ENCODE peak calls at places on chromosomes 12 and 14, in ten cellular contexts. J is NCI-H1092; K is effector CD4-positive, alpha-beta T cell; H is CD8-positive, alpha-beta memory T cell; U is midbrain; X is EL; I is stimulated activated CD8-positive, alpha-beta memory T cell treated with anti-CD3 and anti-CD28 coated beads, Interleukin-7, amount 100 ng/mL, for 1 hour; Z is GM06990; A is activated B cell treated with CpG ODN at 0.5 μM for 24 hours; Y is OCI-M1. T is an unnamed sample.

GRCh38 chr12:126784328-126784921 is 1482.5 kb upstream of the TMEM132C start:
- DNase-seq in Z (no peak), J (peak), H (peak), X (peak), K (no peak), U (no peak), Y (peak), I (no peak), A (no peak), T (peak)

GRCh38 chr14:59272633-59273032 is 84.2 kb downstream of the DAAM1 start:
- DNase-seq in U (no peak), Y (no peak), J (no peak), Z (no peak), A (no peak), H (no peak), X (no peak), K (no peak), I (no peak), T (no peak)

GRCh38 chr14:100652739-100653138 is 65.5 kb upstream of the BEGAIN start:
- DNase-seq in K (no peak), U (no peak), I (no peak), X (no peak), H (no peak), A (no peak), J (no peak), Z (no peak), Y (no peak), T (no peak)

GRCh38 chr12:104462931-104463339 is 6.2 kb downstream of the CHST11 start:
- DNase-seq in J (no peak), I (no peak), K (peak), Z (peak), A (no peak), H (peak), U (no peak), Y (peak), X (no peak), T (peak)

GRCh38 chr12:120229583-120230325 is 28.8 kb upstream of the RPLP0 start:
- DNase-seq in U (no peak), A (no peak), H (no peak), J (no peak), X (peak), Y (no peak), I (no peak), K (no peak), Z (no peak), T (no peak)

GRCh38 chr12:185197-185955 is 28.6 kb downstream of the SLC6A12 start:
- DNase-seq in X (no peak), Z (no peak), J (no peak), U (no peak), Y (no peak), A (no peak), H (no peak), I (no peak), K (no peak), T (no peak)

GRCh38 chr14:77037886-77038511 is 9.5 kb upstream of the IRF2BPL start:
- DNase-seq in X (peak), I (peak), Z (no peak), A (no peak), K (peak), J (no peak), H (no peak), U (no peak), Y (no peak), T (no peak)

GRCh38 chr12:132422057-132423043 is 67.6 kb upstream of the FBRSL1 start:
- DNase-seq in I (no peak), H (no peak), J (no peak), X (no peak), U (no peak), Z (no peak), A (no peak), K (no peak), Y (peak), T (no peak)

GRCh38 chr14:69314327-69314726 is 54.4 kb downstream of the GALNT16 start:
- DNase-seq in A (no peak), K (no peak), U (no peak), X (no peak), Z (no peak), J (no peak), I (no peak), H (no peak), Y (no peak), T (no peak)

GRCh38 chr12:123106640-123107359 is 44.1 kb downstream of the PITPNM2 start:
- DNase-seq in Z (peak), H (peak), A (peak), U (no peak), X (no peak), Y (peak), I (no peak), K (peak), J (no peak), T (peak)

GRCh38 chr12:6053541-6053940 is 70.9 kb downstream of the VWF start:
- DNase-seq in J (no peak), H (no peak), X (peak), K (no peak), Z (no peak), A (no peak), I (no peak), U (no peak), Y (no peak), T (no peak)

GRCh38 chr12:8890313-8891084 is 23.8 kb upstream of the PHC1 start:
- DNase-seq in Z (no peak), Y (peak), I (peak), H (peak), X (peak), K (peak), A (no peak), U (peak), J (peak), T (peak)

GRCh38 chr14:96136361-96136760 is 68.3 kb upstream of the BDKRB2 start:
- DNase-seq in Z (no peak), K (no peak), J (no peak), Y (no peak), U (no peak), X (peak), H (no peak), A (no peak), I (no peak), T (no peak)

GRCh38 chr14:64772394-64772950 is 68.2 kb downstream of the PLEKHG3 start:
- DNase-seq in Z (no peak), H (no peak), J (no peak), I (no peak), K (no peak), Y (no peak), A (no peak), X (no peak), U (no peak), T (no peak)

GRCh38 chr14:103279129-103280025 is 54.7 kb upstream of the EIF5 start:
- DNase-seq in X (no peak), Z (no peak), J (no peak), H (no peak), A (no peak), Y (no peak), I (no peak), U (no peak), K (no peak), T (no peak)

GRCh38 chr14:59964251-59965007 is 44.5 kb downstream of the LRRC9 start:
- DNase-seq in K (no peak), X (peak), H (no peak), A (no peak), J (no peak), I (no peak), U (no peak), Z (no peak), Y (no peak), T (no peak)

GRCh38 chr12:108226866-108227265 is 97.8 kb downstream of the WSCD2 start:
- DNase-seq in U (no peak), A (no peak), J (no peak), X (no peak), Z (no peak), Y (no peak), I (no peak), K (no peak), H (no peak), T (no peak)

GRCh38 chr12:56721721-56722120 is 3.4 kb downstream of the NACA start:
- DNase-seq in J (no peak), K (no peak), U (peak), X (no peak), Z (no peak), I (no peak), H (no peak), Y (no peak), A (no peak), T (no peak)

GRCh38 chr12:22624908-22625646 is at the start of gene ETNK1:
- DNase-seq in U (peak), H (peak), K (peak), Z (peak), J (peak), A (peak), Y (peak), X (peak), I (peak), T (peak)

GRCh38 chr14:81162941-81163340 is 57.8 kb downstream of the GTF2A1 start:
- DNase-seq in Y (peak), X (peak), I (no peak), J (no peak), H (no peak), K (no peak), Z (no peak), A (no peak), U (no peak), T (no peak)

GRCh38 chr12:12900786-12901157 is 9.4 kb downstream of the GPRC5A start:
- DNase-seq in X (no peak), Z (no peak), K (no peak), A (no peak), Y (no peak), H (no peak), J (no peak), I (no peak), U (no peak), T (no peak)

GRCh38 chr12:1398673-1399072 is 195.7 kb downstream of the FBXL14 start:
- DNase-seq in K (no peak), X (peak), Z (no peak), Y (peak), I (no peak), A (no peak), J (no peak), H (no peak), U (no peak), T (no peak)

GRCh38 chr12:41521872-41522379 is 333.8 kb downstream of the PDZRN4 start:
- DNase-seq in J (no peak), Y (peak), I (no peak), U (no peak), H (no peak), A (no peak), Z (peak), K (no peak), X (peak), T (peak)

GRCh38 chr12:117926391-117926899 is 42.3 kb downstream of the KSR2 start:
- DNase-seq in X (no peak), Y (no peak), Z (no peak), I (no peak), J (no peak), A (no peak), K (no peak), U (no peak), H (no peak), T (no peak)

T was measured in CD4-positive, alpha-beta memory T cell.